ENCODE peak calls at places on chromosome 19, in four cellular contexts. Y is SJSA1, C is EL, R is ELR. D is an unnamed sample.

GRCh38 chr19:55345818-55346724 is 6.4 kb downstream of the KMT5C start:
- DNase-seq in C (peak; percentile 30), R (no peak), Y (no peak), D (peak; percentile 34)

GRCh38 chr19:29526730-29527499 is 1.1 kb downstream of the VSTM2B start:
- DNase-seq in R (no peak), Y (no peak), C (no peak), D (peak; percentile 23)

GRCh38 chr19:5605362-5605761 is 17.2 kb downstream of the SAFB2 start:
- DNase-seq in R (no peak), Y (no peak), C (no peak), D (no peak)

GRCh38 chr19:1853295-1854031 is 5.2 kb upstream of the REXO1 start:
- DNase-seq in Y (peak; percentile 85), C (peak; percentile 80), R (peak; percentile 82), D (peak; percentile 92)

GRCh38 chr19:33204136-33204973 is 10.2 kb downstream of the LRP3 start:
- DNase-seq in C (no peak), R (no peak), Y (no peak), D (no peak)

GRCh38 chr19:2527716-2528115 is 51.8 kb downstream of the GADD45B start:
- DNase-seq in Y (no peak), C (no peak), R (no peak), D (no peak)

GRCh38 chr19:15532779-15533521 is 24.6 kb downstream of the CYP4F22 start:
- DNase-seq in C (no peak), Y (no peak), R (no peak), D (peak; percentile 58)

GRCh38 chr19:56109216-56109615 is 11.9 kb downstream of the ZNF787 start:
- DNase-seq in R (no peak), Y (no peak), C (no peak), D (peak; percentile 51)

GRCh38 chr19:57171551-57172081 is 4.3 kb upstream of the DUXA start:
- DNase-seq in R (peak; percentile 53), C (peak; percentile 41), Y (no peak), D (peak; percentile 74)

GRCh38 chr19:4877753-4878490 is 10.5 kb upstream of the PLIN3 start:
- DNase-seq in C (no peak), Y (peak; percentile 56), R (no peak), D (no peak)

GRCh38 chr19:14476663-14477401 is 1.7 kb upstream of the PTGER1 start:
- DNase-seq in C (peak; percentile 57), Y (no peak), R (peak; percentile 61), D (peak; percentile 80)

GRCh38 chr19:56837892-56838679 is 2.4 kb downstream of the PEG3 start:
- DNase-seq in C (no peak), Y (no peak), R (no peak), D (peak; percentile 60)

GRCh38 chr19:44796701-44797115 is 12.2 kb upstream of the BCAM start:
- DNase-seq in Y (no peak), R (no peak), C (no peak), D (no peak)

GRCh38 chr19:48480476-48481190 is 11.5 kb downstream of the CYTH2 start:
- DNase-seq in C (no peak), Y (no peak), R (peak; percentile 33), D (peak; percentile 82)

GRCh38 chr19:32543107-32543900 is 37.7 kb upstream of the PDCD5 start:
- DNase-seq in C (peak; percentile 50), Y (peak; percentile 70), R (peak; percentile 72), D (no peak)

GRCh38 chr19:7382694-7383093 is 34.0 kb downstream of the ARHGEF18 start:
- DNase-seq in C (no peak), R (no peak), Y (no peak), D (no peak)

GRCh38 chr19:49442793-49443365 is 1.6 kb upstream of the SLC17A7 start:
- DNase-seq in C (peak; percentile 91), R (peak; percentile 87), Y (peak; percentile 98), D (peak; percentile 92)

GRCh38 chr19:8145969-8146368 is 3.4 kb downstream of the FBN3 start:
- DNase-seq in R (no peak), Y (no peak), C (no peak), D (no peak)

GRCh38 chr19:3979674-3980352 is 5.5 kb downstream of the EEF2 start:
- DNase-seq in R (no peak), C (no peak), Y (no peak), D (peak; percentile 34)

GRCh38 chr19:37874784-37875183 is 31.6 kb downstream of the WDR87 start:
- DNase-seq in R (no peak), C (no peak), Y (no peak), D (no peak)

D was measured in GM23248.